ENCODE peak calls at places on chromosome 10, in ten cellular contexts. One of them, this sample, is unnamed.

GRCh38 chr10:110279062-110279986 is 25.4 kb downstream of the SMNDC1 start:
- DNase-seq in glutamatergic neuron: peak
- DNase-seq in stomach: peak
- DNase-seq in AG04450: peak
- DNase-seq in ELR: peak
- DNase-seq in CD4-positive, alpha-beta memory T cell: peak
- DNase-seq in astrocyte of the cerebellum: peak
- DNase-seq in pancreas: peak
- DNase-seq in cardiac muscle cell: peak
- DNase-seq in RKO: peak
- DNase-seq in this sample: peak

GRCh38 chr10:119658274-119658673 is 7.1 kb downstream of the BAG3 start:
- DNase-seq in AG04450: peak
- DNase-seq in astrocyte of the cerebellum: peak
- DNase-seq in pancreas: peak
- DNase-seq in glutamatergic neuron: peak
- DNase-seq in RKO: peak
- DNase-seq in cardiac muscle cell: peak
- DNase-seq in stomach: peak
- DNase-seq in CD4-positive, alpha-beta memory T cell: no peak
- DNase-seq in ELR: peak
- DNase-seq in this sample: no peak

GRCh38 chr10:69403519-69403918 is 13.2 kb downstream of the TACR2 start:
- DNase-seq in RKO: no peak
- DNase-seq in pancreas: no peak
- DNase-seq in cardiac muscle cell: no peak
- DNase-seq in astrocyte of the cerebellum: no peak
- DNase-seq in glutamatergic neuron: no peak
- DNase-seq in AG04450: peak
- DNase-seq in ELR: peak
- DNase-seq in stomach: no peak
- DNase-seq in CD4-positive, alpha-beta memory T cell: no peak
- DNase-seq in this sample: no peak

GRCh38 chr10:118330295-118331076 is 11.6 kb downstream of the FAM204A start:
- DNase-seq in CD4-positive, alpha-beta memory T cell: no peak
- DNase-seq in AG04450: no peak
- DNase-seq in stomach: no peak
- DNase-seq in glutamatergic neuron: no peak
- DNase-seq in astrocyte of the cerebellum: no peak
- DNase-seq in RKO: no peak
- DNase-seq in cardiac muscle cell: no peak
- DNase-seq in ELR: no peak
- DNase-seq in pancreas: no peak
- DNase-seq in this sample: no peak

GRCh38 chr10:100138921-100139496 is 46.8 kb downstream of the ERLIN1 start:
- DNase-seq in RKO: no peak
- DNase-seq in AG04450: no peak
- DNase-seq in CD4-positive, alpha-beta memory T cell: no peak
- DNase-seq in glutamatergic neuron: no peak
- DNase-seq in ELR: no peak
- DNase-seq in stomach: no peak
- DNase-seq in cardiac muscle cell: no peak
- DNase-seq in astrocyte of the cerebellum: no peak
- DNase-seq in pancreas: no peak
- DNase-seq in this sample: no peak

GRCh38 chr10:48464121-48464870 is 140.6 kb downstream of the ARHGAP22 start:
- DNase-seq in cardiac muscle cell: no peak
- DNase-seq in AG04450: no peak
- DNase-seq in stomach: peak
- DNase-seq in glutamatergic neuron: no peak
- DNase-seq in astrocyte of the cerebellum: no peak
- DNase-seq in CD4-positive, alpha-beta memory T cell: no peak
- DNase-seq in pancreas: no peak
- DNase-seq in RKO: no peak
- DNase-seq in ELR: no peak
- DNase-seq in this sample: no peak

GRCh38 chr10:76302491-76302890 is 871.1 kb downstream of the LRMDA start:
- DNase-seq in AG04450: no peak
- DNase-seq in glutamatergic neuron: no peak
- DNase-seq in cardiac muscle cell: no peak
- DNase-seq in ELR: no peak
- DNase-seq in RKO: no peak
- DNase-seq in astrocyte of the cerebellum: no peak
- DNase-seq in CD4-positive, alpha-beta memory T cell: no peak
- DNase-seq in pancreas: no peak
- DNase-seq in stomach: no peak
- DNase-seq in this sample: no peak

GRCh38 chr10:7700577-7701125 is 2.5 kb upstream of the ITIH2 start:
- DNase-seq in ELR: peak
- DNase-seq in glutamatergic neuron: no peak
- DNase-seq in RKO: peak
- DNase-seq in astrocyte of the cerebellum: no peak
- DNase-seq in stomach: no peak
- DNase-seq in AG04450: no peak
- DNase-seq in pancreas: no peak
- DNase-seq in CD4-positive, alpha-beta memory T cell: no peak
- DNase-seq in cardiac muscle cell: no peak
- DNase-seq in this sample: no peak

GRCh38 chr10:96967847-96968246 is 135.7 kb downstream of the LCOR start:
- DNase-seq in cardiac muscle cell: no peak
- DNase-seq in pancreas: no peak
- DNase-seq in RKO: no peak
- DNase-seq in AG04450: peak
- DNase-seq in stomach: no peak
- DNase-seq in ELR: peak
- DNase-seq in glutamatergic neuron: no peak
- DNase-seq in CD4-positive, alpha-beta memory T cell: no peak
- DNase-seq in astrocyte of the cerebellum: no peak
- DNase-seq in this sample: no peak

GRCh38 chr10:5895804-5896203 is 5.8 kb downstream of the FBH1 start:
- DNase-seq in RKO: no peak
- DNase-seq in ELR: no peak
- DNase-seq in cardiac muscle cell: no peak
- DNase-seq in stomach: peak
- DNase-seq in pancreas: no peak
- DNase-seq in AG04450: no peak
- DNase-seq in glutamatergic neuron: no peak
- DNase-seq in astrocyte of the cerebellum: no peak
- DNase-seq in CD4-positive, alpha-beta memory T cell: no peak
- DNase-seq in this sample: no peak

GRCh38 chr10:89921422-89921821 is 220.0 kb downstream of the KIF20B start:
- DNase-seq in pancreas: no peak
- DNase-seq in AG04450: no peak
- DNase-seq in glutamatergic neuron: no peak
- DNase-seq in ELR: peak
- DNase-seq in CD4-positive, alpha-beta memory T cell: no peak
- DNase-seq in cardiac muscle cell: no peak
- DNase-seq in RKO: no peak
- DNase-seq in stomach: no peak
- DNase-seq in astrocyte of the cerebellum: peak
- DNase-seq in this sample: no peak

GRCh38 chr10:21078410-21079329 is 181.6 kb upstream of the NEBL start:
- DNase-seq in cardiac muscle cell: peak
- DNase-seq in CD4-positive, alpha-beta memory T cell: no peak
- DNase-seq in AG04450: peak
- DNase-seq in astrocyte of the cerebellum: peak
- DNase-seq in pancreas: peak
- DNase-seq in ELR: peak
- DNase-seq in RKO: peak
- DNase-seq in glutamatergic neuron: peak
- DNase-seq in stomach: peak
- DNase-seq in this sample: no peak

GRCh38 chr10:124942317-124943169 is 620 bp downstream of the ZRANB1 start:
- DNase-seq in pancreas: no peak
- DNase-seq in CD4-positive, alpha-beta memory T cell: no peak
- DNase-seq in stomach: no peak
- DNase-seq in astrocyte of the cerebellum: no peak
- DNase-seq in cardiac muscle cell: no peak
- DNase-seq in ELR: no peak
- DNase-seq in AG04450: no peak
- DNase-seq in RKO: no peak
- DNase-seq in glutamatergic neuron: no peak
- DNase-seq in this sample: no peak

GRCh38 chr10:66678521-66678920 is 247.3 kb upstream of the LRRTM3 start:
- DNase-seq in glutamatergic neuron: no peak
- DNase-seq in cardiac muscle cell: no peak
- DNase-seq in CD4-positive, alpha-beta memory T cell: no peak
- DNase-seq in astrocyte of the cerebellum: no peak
- DNase-seq in AG04450: no peak
- DNase-seq in RKO: no peak
- DNase-seq in stomach: no peak
- DNase-seq in ELR: peak
- DNase-seq in pancreas: no peak
- DNase-seq in this sample: no peak

GRCh38 chr10:44300666-44301649 is 83.9 kb downstream of the CXCL12 start:
- DNase-seq in stomach: peak
- DNase-seq in ELR: peak
- DNase-seq in astrocyte of the cerebellum: peak
- DNase-seq in glutamatergic neuron: no peak
- DNase-seq in pancreas: peak
- DNase-seq in cardiac muscle cell: no peak
- DNase-seq in RKO: peak
- DNase-seq in AG04450: peak
- DNase-seq in CD4-positive, alpha-beta memory T cell: no peak
- DNase-seq in this sample: no peak

GRCh38 chr10:84837041-84837766 is 508.8 kb downstream of the CCSER2 start:
- DNase-seq in cardiac muscle cell: peak
- DNase-seq in RKO: no peak
- DNase-seq in pancreas: no peak
- DNase-seq in ELR: no peak
- DNase-seq in CD4-positive, alpha-beta memory T cell: no peak
- DNase-seq in glutamatergic neuron: no peak
- DNase-seq in stomach: no peak
- DNase-seq in astrocyte of the cerebellum: no peak
- DNase-seq in AG04450: no peak
- DNase-seq in this sample: no peak

GRCh38 chr10:114874827-114875541 is 53.4 kb downstream of the FHIP2A start:
- DNase-seq in ELR: no peak
- DNase-seq in glutamatergic neuron: peak
- DNase-seq in astrocyte of the cerebellum: no peak
- DNase-seq in RKO: no peak
- DNase-seq in cardiac muscle cell: peak
- DNase-seq in AG04450: no peak
- DNase-seq in CD4-positive, alpha-beta memory T cell: no peak
- DNase-seq in pancreas: no peak
- DNase-seq in stomach: no peak
- DNase-seq in this sample: no peak

GRCh38 chr10:124740374-124741280 is 3.6 kb downstream of the FAM53B start:
- DNase-seq in RKO: no peak
- DNase-seq in glutamatergic neuron: no peak
- DNase-seq in CD4-positive, alpha-beta memory T cell: no peak
- DNase-seq in astrocyte of the cerebellum: peak
- DNase-seq in cardiac muscle cell: no peak
- DNase-seq in ELR: peak
- DNase-seq in pancreas: no peak
- DNase-seq in stomach: no peak
- DNase-seq in AG04450: no peak
- DNase-seq in this sample: no peak

GRCh38 chr10:72353028-72353962 is 1.4 kb downstream of the DNAJB12 start:
- DNase-seq in ELR: peak
- DNase-seq in glutamatergic neuron: no peak
- DNase-seq in stomach: no peak
- DNase-seq in RKO: peak
- DNase-seq in astrocyte of the cerebellum: no peak
- DNase-seq in cardiac muscle cell: peak
- DNase-seq in pancreas: no peak
- DNase-seq in AG04450: no peak
- DNase-seq in CD4-positive, alpha-beta memory T cell: no peak
- DNase-seq in this sample: no peak

GRCh38 chr10:124704428-124704805 is 39.8 kb downstream of the FAM53B start:
- DNase-seq in cardiac muscle cell: no peak
- DNase-seq in ELR: no peak
- DNase-seq in RKO: no peak
- DNase-seq in glutamatergic neuron: no peak
- DNase-seq in stomach: no peak
- DNase-seq in CD4-positive, alpha-beta memory T cell: no peak
- DNase-seq in pancreas: no peak
- DNase-seq in astrocyte of the cerebellum: no peak
- DNase-seq in AG04450: no peak
- DNase-seq in this sample: no peak

GRCh38 chr10:69318997-69319727 is 40.9 kb downstream of the HK1 start:
- DNase-seq in astrocyte of the cerebellum: no peak
- DNase-seq in ELR: peak
- DNase-seq in RKO: peak
- DNase-seq in CD4-positive, alpha-beta memory T cell: peak
- DNase-seq in pancreas: peak
- DNase-seq in glutamatergic neuron: peak
- DNase-seq in stomach: peak
- DNase-seq in AG04450: no peak
- DNase-seq in cardiac muscle cell: peak
- DNase-seq in this sample: peak

GRCh38 chr10:102643346-102644065 is 773 bp upstream of the TRIM8 start:
- DNase-seq in glutamatergic neuron: peak
- DNase-seq in astrocyte of the cerebellum: no peak
- DNase-seq in ELR: peak
- DNase-seq in RKO: peak
- DNase-seq in AG04450: no peak
- DNase-seq in cardiac muscle cell: peak
- DNase-seq in stomach: peak
- DNase-seq in CD4-positive, alpha-beta memory T cell: peak
- DNase-seq in pancreas: peak
- DNase-seq in this sample: no peak

This sample was measured in T follicular helper cell.